ENCODE peak calls at places on chromosomes 2 and 18, in five cellular contexts. O is IMR-90, X is neuronal stem cell, Q is H9, I is trophoblast cell. Z is an unnamed sample.

GRCh38 chr2:38376346-38376682 is 759 bp downstream of the ATL2 start:
- DNase-seq in Q (peak), I (peak), X (peak), O (peak), Z (peak)

GRCh38 chr18:26383454-26384270 is 157.4 kb downstream of the TAF4B start:
- DNase-seq in Q (no peak), I (no peak), O (peak), X (peak), Z (peak)

GRCh38 chr2:146730882-146731281 is 1113.9 kb upstream of the ACVR2A start:
- DNase-seq in O (peak), X (no peak), Q (no peak), I (no peak), Z (peak)

GRCh38 chr2:29440921-29441623 is 325.9 kb downstream of the CLIP4 start:
- DNase-seq in Q (no peak), I (no peak), O (no peak), X (no peak), Z (no peak)

GRCh38 chr2:231369580-231370428 is 25.7 kb upstream of the B3GNT7 start:
- DNase-seq in Q (no peak), X (no peak), O (no peak), I (no peak), Z (no peak)

GRCh38 chr2:120995656-120996190 is 260.1 kb downstream of the GLI2 start:
- DNase-seq in I (no peak), O (no peak), X (no peak), Q (peak), Z (no peak)

GRCh38 chr18:63887424-63887823 is at the start of gene SERPINB2:
- DNase-seq in Q (no peak), O (peak), I (peak), X (no peak), Z (no peak)

GRCh38 chr2:233233618-233234230 is 17.7 kb upstream of the ATG16L1 start:
- DNase-seq in O (no peak), Q (no peak), X (no peak), I (no peak), Z (no peak)

GRCh38 chr2:20674974-20675679 is 8.2 kb downstream of the GDF7 start:
- DNase-seq in O (peak), X (no peak), I (peak), Q (no peak), Z (peak)

GRCh38 chr2:159516241-159516758 is 100.0 kb downstream of the BAZ2B start:
- DNase-seq in X (peak), Q (no peak), I (peak), O (peak), Z (peak)

GRCh38 chr2:44578401-44579135 is 216.8 kb downstream of the CAMKMT start:
- DNase-seq in Q (no peak), O (peak), I (peak), X (no peak), Z (peak)

GRCh38 chr2:159893439-159893838 is 95.4 kb upstream of the CD302 start:
- DNase-seq in O (no peak), Q (no peak), I (no peak), X (no peak), Z (no peak)

GRCh38 chr2:99337931-99338580 is 867 bp downstream of the EIF5B start:
- DNase-seq in O (peak), Q (no peak), I (peak), X (peak), Z (peak)

GRCh38 chr2:234710587-234710986 is 213.7 kb upstream of the ARL4C start:
- DNase-seq in X (no peak), Q (no peak), O (no peak), I (no peak), Z (no peak)

GRCh38 chr2:200905618-200906296 is 16.6 kb downstream of the NIF3L1 start:
- DNase-seq in I (peak), Q (peak), O (peak), X (no peak), Z (peak)

GRCh38 chr2:111071480-111072143 is 49.1 kb upstream of the BCL2L11 start:
- DNase-seq in I (no peak), O (peak), Q (no peak), X (no peak), Z (peak)

GRCh38 chr2:170821631-170822291 is 5.1 kb downstream of the GAD1 start:
- DNase-seq in O (no peak), I (no peak), Q (no peak), X (no peak), Z (no peak)

GRCh38 chr2:234427081-234428058 is 69.5 kb downstream of the ARL4C start:
- DNase-seq in O (peak), X (peak), Q (peak), I (no peak), Z (peak)

DNA sequence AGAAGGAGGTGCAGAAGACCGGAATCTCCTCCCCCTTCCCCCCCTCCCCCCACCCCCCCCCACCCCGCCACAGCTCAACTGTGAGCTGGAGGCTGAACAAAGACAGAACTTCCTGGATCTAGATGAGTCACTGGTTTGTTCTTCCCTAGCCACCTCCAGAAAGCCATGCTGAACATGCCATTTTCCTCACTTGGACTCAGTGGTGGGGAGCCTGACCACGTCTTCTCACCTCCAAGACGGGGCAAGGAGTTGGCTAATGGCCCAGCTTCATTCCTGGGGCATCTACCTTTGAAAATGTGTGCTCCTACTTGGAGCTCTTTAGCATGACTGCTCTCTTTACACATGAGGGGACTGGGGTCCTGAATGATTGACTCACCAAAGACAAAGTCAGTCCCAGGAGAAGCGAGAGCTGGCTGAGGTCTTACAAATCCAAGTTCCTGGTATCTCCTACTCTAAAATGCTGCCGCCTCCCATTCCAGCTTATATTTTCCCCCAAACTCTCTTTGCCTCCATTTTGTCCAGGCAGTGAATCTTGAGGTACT is 22.6 kb upstream of the FZD5 start:
- DNase-seq in Q (peak), O (peak), X (no peak), I (peak), Z (peak)
- H4K91ac ChIP-seq in Q (no peak), O (peak), X (no peak), I (peak), Z (peak)

GRCh38 chr2:77721593-77721992 is 199.4 kb upstream of the LRRTM4 start:
- DNase-seq in I (no peak), O (no peak), Q (no peak), X (no peak), Z (no peak)

GRCh38 chr2:77725045-77725444 is 202.9 kb upstream of the LRRTM4 start:
- DNase-seq in I (no peak), X (no peak), O (no peak), Q (no peak), Z (no peak)

DNA sequence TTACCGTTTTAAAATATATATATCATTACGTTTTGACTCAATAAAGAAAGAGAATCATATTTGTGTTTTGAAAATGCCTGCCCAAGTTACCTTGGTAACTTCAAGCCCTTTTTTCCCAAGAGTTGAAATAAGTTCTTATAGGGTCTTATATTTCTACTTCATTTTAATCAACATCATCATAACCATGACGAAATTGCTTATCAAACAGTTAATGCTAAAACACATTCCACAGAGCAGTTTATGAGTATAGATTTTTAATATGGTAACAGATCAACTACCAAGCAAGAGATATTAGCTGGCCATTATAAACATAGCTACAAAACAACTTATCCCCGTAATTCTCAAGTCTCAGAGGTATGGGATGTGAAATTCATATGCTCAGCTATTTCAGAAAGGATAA is 197.9 kb upstream of the LRRTM4 start:
- DNase-seq in I (no peak), X (no peak), O (no peak), Q (no peak), Z (no peak)
- H2AFZ ChIP-seq in I (no peak), X (no peak), O (no peak), Q (no peak), Z (no peak)

GRCh38 chr2:47741637-47742036 is 41.3 kb upstream of the MSH6 start:
- DNase-seq in O (no peak), Q (no peak), I (no peak), X (no peak), Z (no peak)
- H4K91ac ChIP-seq in O (no peak), Q (no peak), I (no peak), X (no peak), Z (no peak)

DNA sequence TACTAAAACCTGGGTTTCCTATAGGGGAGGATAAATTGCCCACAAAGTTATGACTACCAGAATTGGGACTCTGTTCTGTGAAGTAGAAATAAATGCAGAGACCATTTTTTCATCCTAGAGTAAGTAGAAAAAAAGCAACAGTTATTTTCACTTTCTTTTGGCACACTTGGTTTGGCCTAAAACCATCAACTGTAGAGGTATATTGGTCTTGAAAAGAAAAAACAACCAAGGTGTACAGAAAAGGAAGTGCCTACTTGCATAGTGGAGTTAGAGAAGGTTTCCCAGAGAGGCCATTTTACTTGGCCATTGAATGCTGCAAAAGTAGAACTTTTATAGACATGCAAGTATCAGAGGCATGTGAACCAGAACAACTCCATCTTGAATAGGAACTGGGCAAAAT is 89.4 kb upstream of the TACR1 start:
- DNase-seq in O (no peak), I (no peak), Q (no peak), X (no peak), Z (no peak)
- H2AFZ ChIP-seq in O (no peak), I (no peak), Q (no peak), X (no peak), Z (no peak)

GRCh38 chr18:69484699-69485396 is 84.2 kb downstream of the DOK6 start:
- DNase-seq in Q (no peak), X (no peak), O (peak), I (no peak), Z (peak)
- H4K91ac ChIP-seq in Q (no peak), X (no peak), O (peak), I (no peak), Z (no peak)

Z was measured in mesenchymal stem cell.